ENCODE peak calls at places on chromosomes 2 and 18, in ten cellular contexts. V is transverse colon, U is sigmoid colon, Z is upper lobe of left lung, A is spleen, T is ovary, K is A549, O is heart left ventricle, J is stomach, R is IMR-90. N is an unnamed sample.

GRCh38 chr2:235746257-235746934 is 252.6 kb downstream of the AGAP1 start:
- DNase-seq in V (peak; percentile 68), U (peak; percentile 88), Z (no peak), A (no peak), T (peak; percentile 57), K (peak; percentile 76), O (peak; percentile 52), J (peak; percentile 72), R (peak; percentile 90), N (peak; percentile 44)

GRCh38 chr18:45335644-45336043 is 279.6 kb upstream of the SLC14A2 start:
- DNase-seq in V (no peak), U (no peak), Z (no peak), A (no peak), T (no peak), K (no peak), O (no peak), J (no peak), R (no peak), N (no peak)

GRCh38 chr2:39407516-39408296 is 29.4 kb downstream of the MAP4K3 start:
- DNase-seq in V (no peak), U (no peak), Z (no peak), A (no peak), T (no peak), K (no peak), O (no peak), J (no peak), R (no peak), N (no peak)

GRCh38 chr2:33409417-33409955 is 67.0 kb upstream of the RASGRP3 start:
- DNase-seq in V (no peak), U (no peak), Z (no peak), A (no peak), T (no peak), K (no peak), O (no peak), J (no peak), R (no peak), N (no peak)

GRCh38 chr2:9359463-9359862 is 63.9 kb downstream of the ITGB1BP1 start:
- DNase-seq in V (no peak), U (no peak), Z (no peak), A (no peak), T (no peak), K (no peak), O (no peak), J (no peak), R (no peak), N (no peak)

GRCh38 chr2:220969348-220969747 is 602.8 kb downstream of the EPHA4 start:
- DNase-seq in V (no peak), U (no peak), Z (no peak), A (no peak), T (no peak), K (no peak), O (no peak), J (no peak), R (no peak), N (no peak)

GRCh38 chr2:235703711-235704295 is 210.0 kb downstream of the AGAP1 start:
- DNase-seq in V (no peak), U (peak; percentile 10), Z (no peak), A (no peak), T (no peak), K (no peak), O (no peak), J (no peak), R (no peak), N (no peak)

GRCh38 chr2:108189316-108189715 is 50.5 kb upstream of the SULT1C3 start:
- DNase-seq in V (no peak), U (no peak), Z (no peak), A (no peak), T (no peak), K (no peak), O (no peak), J (no peak), R (no peak), N (no peak)

DNA sequence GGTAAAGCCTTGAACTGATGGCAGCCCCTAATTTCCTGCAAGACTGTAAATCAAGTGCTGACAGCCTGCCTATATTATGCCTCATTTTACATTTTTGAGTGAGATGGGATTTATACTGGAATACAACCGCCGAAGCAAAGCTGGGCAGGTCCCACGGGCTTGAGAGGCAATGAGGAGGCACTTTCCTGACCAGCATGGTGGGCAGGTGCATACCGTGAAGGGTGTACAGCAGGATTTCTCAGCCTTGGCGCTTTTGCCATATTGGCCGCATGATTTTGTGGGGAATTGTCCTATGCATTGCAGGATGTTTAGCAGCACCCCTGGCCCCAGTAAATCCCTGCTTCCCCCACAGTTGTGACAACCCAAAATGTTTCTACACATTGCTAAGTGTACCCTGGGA is 22.8 kb downstream of the CEP68 start:
- DNase-seq in V (no peak), U (no peak), Z (no peak), A (no peak), T (no peak), K (no peak), O (no peak), J (no peak), R (no peak), N (no peak)
- TF ChIP-seq POLR2A in V (no peak), U (no peak), Z (no peak), A (no peak), T (no peak), K (no peak), O (no peak), J (no peak), R (no peak), N (peak; percentile 17)

GRCh38 chr18:54255141-54255540 is 14.2 kb upstream of the POLI start:
- DNase-seq in V (no peak), U (no peak), Z (no peak), A (no peak), T (no peak), K (no peak), O (no peak), J (no peak), R (no peak), N (no peak)

GRCh38 chr18:54251606-54252400 is 17.5 kb upstream of the POLI start:
- DNase-seq in V (no peak), U (no peak), Z (no peak), A (no peak), T (no peak), K (no peak), O (no peak), J (no peak), R (no peak), N (no peak)

GRCh38 chr18:54257015-54257414 is 12.3 kb upstream of the POLI start:
- DNase-seq in V (no peak), U (no peak), Z (no peak), A (no peak), T (no peak), K (no peak), O (no peak), J (no peak), R (no peak), N (no peak)

GRCh38 chr18:54250846-54251251 is 18.5 kb upstream of the POLI start:
- DNase-seq in V (no peak), U (no peak), Z (no peak), A (no peak), T (no peak), K (no peak), O (no peak), J (no peak), R (no peak), N (no peak)

DNA sequence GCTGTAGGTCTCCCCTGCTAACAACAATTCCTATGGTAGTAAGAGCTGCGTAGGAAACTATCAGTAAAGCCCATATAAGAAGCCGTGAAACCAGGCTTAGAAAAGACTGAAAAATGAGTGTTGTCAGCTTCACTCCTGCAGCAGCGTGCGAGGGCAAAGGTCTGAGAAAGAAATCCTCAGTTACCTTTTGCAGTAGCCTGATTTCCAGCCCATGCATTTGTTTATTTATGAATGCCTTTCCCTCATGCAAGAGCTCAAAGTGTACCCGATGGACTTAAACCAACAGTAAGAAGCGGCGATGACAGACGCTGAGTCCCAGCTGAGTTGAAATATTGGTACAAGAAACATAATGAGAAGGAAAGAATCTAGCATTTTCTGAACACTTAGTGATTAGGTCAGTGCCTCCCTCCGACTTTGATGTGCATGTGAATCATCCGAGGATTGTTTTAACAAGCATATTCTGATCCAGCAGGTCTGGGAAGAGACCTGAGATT is 15.0 kb upstream of the POLI start:
- DNase-seq in V (no peak), U (no peak), Z (no peak), A (no peak), T (no peak), K (no peak), O (no peak), J (no peak), R (peak; percentile 20), N (no peak)
- TF ChIP-seq POLR2A in V (no peak), U (no peak), Z (no peak), A (no peak), T (no peak), K (no peak), O (no peak), J (no peak), R (no peak), N (no peak)

DNA sequence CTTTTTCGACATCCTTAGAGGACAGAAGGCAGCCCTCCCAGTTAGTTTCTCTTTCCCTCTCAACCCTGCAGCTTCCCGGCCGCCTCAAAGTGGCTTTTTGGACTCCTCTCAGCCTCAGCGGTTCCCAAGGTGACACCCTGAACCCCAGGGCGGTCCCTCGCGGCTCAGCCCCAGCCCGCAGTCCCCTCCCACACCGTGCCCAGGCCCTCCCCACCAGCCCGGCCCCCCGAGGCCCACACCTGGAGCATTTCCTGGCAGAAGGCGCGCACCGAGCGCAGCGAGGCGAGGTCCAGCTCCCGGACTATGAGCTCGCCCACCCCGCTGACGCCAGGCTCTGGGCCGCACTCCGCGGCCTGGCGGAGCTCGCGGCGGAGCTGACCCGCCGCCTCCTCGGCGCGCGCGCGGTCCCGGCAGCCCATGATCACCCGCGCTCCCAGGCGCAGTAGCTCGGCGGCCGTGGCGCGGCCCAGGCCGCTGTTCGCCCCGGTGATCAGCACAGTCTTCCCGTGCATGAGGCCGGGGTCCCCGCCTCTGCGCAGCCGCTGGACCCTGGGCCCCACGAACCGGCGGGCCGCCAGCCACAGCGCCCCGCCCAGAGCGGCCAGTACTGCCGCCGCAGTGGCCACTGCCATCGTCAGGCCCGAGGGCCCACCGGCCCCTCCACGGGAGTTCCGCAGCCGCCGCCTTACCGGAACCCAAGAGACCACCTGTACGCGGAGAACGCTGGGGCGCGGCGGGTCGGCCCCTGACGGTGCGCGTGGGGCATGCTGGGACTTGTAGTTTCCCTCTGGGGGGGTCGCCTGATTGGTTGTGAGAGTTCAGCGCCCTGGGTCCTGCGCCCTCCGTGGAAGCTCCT is at the start of gene RDH14:
- DNase-seq in V (peak; percentile 96), U (peak; percentile 98), Z (peak; percentile 96), A (peak; percentile 97), T (peak; percentile 97), K (peak; percentile 89), O (peak; percentile 96), J (peak; percentile 93), R (peak; percentile 88), N (peak; percentile 62)
- TF ChIP-seq POLR2A in V (peak; percentile 78), U (peak; percentile 42), Z (no peak), A (no peak), T (peak; percentile 62), K (no peak), O (peak; percentile 3), J (no peak), R (peak; percentile 21), N (peak; percentile 60)

DNA sequence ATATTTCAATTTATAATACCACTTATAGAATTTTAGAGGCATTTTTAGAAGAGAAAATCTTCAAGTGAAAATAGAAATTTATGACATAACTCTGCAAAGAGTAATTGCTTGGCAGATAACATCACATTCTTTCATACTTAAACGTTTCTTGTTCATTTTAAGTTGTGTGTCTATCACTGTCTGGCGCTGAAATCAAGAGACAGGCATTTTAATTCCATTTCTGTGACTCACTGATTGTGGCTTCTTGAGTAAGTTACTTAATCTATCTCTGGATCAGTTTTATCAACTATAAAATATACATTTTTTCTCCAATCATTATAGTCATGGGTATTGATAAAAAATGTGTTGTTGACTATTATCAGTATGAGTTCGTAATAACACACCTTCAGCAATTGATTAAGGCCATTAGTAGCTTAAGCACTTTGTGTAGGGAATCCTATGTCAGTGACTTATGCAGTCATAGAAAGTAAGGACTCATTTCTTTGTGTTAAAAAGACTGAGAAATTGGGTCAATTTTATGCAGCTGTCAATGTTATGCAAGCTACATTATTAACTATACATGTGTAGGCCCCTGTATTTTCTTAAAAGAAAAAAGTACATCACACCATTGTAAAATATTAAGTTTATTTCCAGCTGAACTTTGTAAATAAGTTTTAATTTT is 497.3 kb downstream of the CCDC85A start:
- DNase-seq in V (no peak), U (no peak), Z (no peak), A (no peak), T (no peak), K (no peak), O (no peak), J (no peak), R (peak; percentile 11), N (no peak)
- TF ChIP-seq POLR2A in V (no peak), U (no peak), Z (no peak), A (no peak), T (no peak), K (no peak), O (no peak), J (no peak), R (no peak), N (no peak)

N was measured in GM12892.